ENCODE peak calls at places on chromosomes 13 and 19, in ten cellular contexts. One of them, this sample, is unnamed.

GRCh38 chr19:6021878-6022569 is 44.1 kb upstream of the RANBP3 start:
- DNase-seq in neural crest cell: peak
- DNase-seq in fibroblast of lung: peak
- DNase-seq in GM13976: peak
- DNase-seq in GM12865: peak
- DNase-seq in uterus: peak
- DNase-seq in H9: peak
- DNase-seq in psoas muscle: peak
- DNase-seq in Calu3: peak
- DNase-seq in cardiac muscle cell: peak
- DNase-seq in this sample: peak

GRCh38 chr19:30719991-30720329 is 347.8 kb downstream of the ZNF536 start:
- DNase-seq in fibroblast of lung: no peak
- DNase-seq in uterus: peak
- DNase-seq in H9: peak
- DNase-seq in GM12865: no peak
- DNase-seq in cardiac muscle cell: no peak
- DNase-seq in neural crest cell: no peak
- DNase-seq in GM13976: no peak
- DNase-seq in Calu3: peak
- DNase-seq in psoas muscle: no peak
- DNase-seq in this sample: peak

GRCh38 chr19:11196406-11197287 is 698 bp downstream of the KANK2 start:
- DNase-seq in psoas muscle: peak
- DNase-seq in uterus: peak
- DNase-seq in neural crest cell: no peak
- DNase-seq in H9: no peak
- DNase-seq in GM13976: no peak
- DNase-seq in Calu3: peak
- DNase-seq in GM12865: no peak
- DNase-seq in cardiac muscle cell: peak
- DNase-seq in fibroblast of lung: peak
- DNase-seq in this sample: peak

GRCh38 chr19:52248256-52248655 is 21.1 kb upstream of the ZNF766 start:
- DNase-seq in psoas muscle: peak
- DNase-seq in Calu3: no peak
- DNase-seq in cardiac muscle cell: peak
- DNase-seq in fibroblast of lung: peak
- DNase-seq in H9: peak
- DNase-seq in GM13976: no peak
- DNase-seq in neural crest cell: peak
- DNase-seq in GM12865: no peak
- DNase-seq in uterus: peak
- DNase-seq in this sample: peak

GRCh38 chr19:40163541-40164129 is 27.6 kb upstream of the MAP3K10 start:
- DNase-seq in uterus: no peak
- DNase-seq in GM13976: peak
- DNase-seq in cardiac muscle cell: no peak
- DNase-seq in psoas muscle: no peak
- DNase-seq in fibroblast of lung: no peak
- DNase-seq in Calu3: no peak
- DNase-seq in H9: no peak
- DNase-seq in GM12865: peak
- DNase-seq in neural crest cell: no peak
- DNase-seq in this sample: no peak

GRCh38 chr13:75372517-75372916 is 109.5 kb downstream of the TBC1D4 start:
- DNase-seq in H9: no peak
- DNase-seq in uterus: no peak
- DNase-seq in Calu3: peak
- DNase-seq in GM13976: no peak
- DNase-seq in cardiac muscle cell: peak
- DNase-seq in GM12865: peak
- DNase-seq in psoas muscle: no peak
- DNase-seq in fibroblast of lung: no peak
- DNase-seq in neural crest cell: peak
- DNase-seq in this sample: peak

GRCh38 chr19:53594811-53595509 is 36.8 kb upstream of the DPRX start:
- DNase-seq in Calu3: no peak
- DNase-seq in neural crest cell: no peak
- DNase-seq in fibroblast of lung: no peak
- DNase-seq in cardiac muscle cell: no peak
- DNase-seq in psoas muscle: no peak
- DNase-seq in H9: peak
- DNase-seq in uterus: no peak
- DNase-seq in GM12865: no peak
- DNase-seq in GM13976: no peak
- DNase-seq in this sample: no peak

GRCh38 chr19:9487016-9487415 is 11.4 kb downstream of the ZNF560 start:
- DNase-seq in fibroblast of lung: no peak
- DNase-seq in psoas muscle: no peak
- DNase-seq in neural crest cell: no peak
- DNase-seq in GM13976: no peak
- DNase-seq in GM12865: no peak
- DNase-seq in cardiac muscle cell: no peak
- DNase-seq in H9: no peak
- DNase-seq in Calu3: no peak
- DNase-seq in uterus: no peak
- DNase-seq in this sample: no peak

DNA sequence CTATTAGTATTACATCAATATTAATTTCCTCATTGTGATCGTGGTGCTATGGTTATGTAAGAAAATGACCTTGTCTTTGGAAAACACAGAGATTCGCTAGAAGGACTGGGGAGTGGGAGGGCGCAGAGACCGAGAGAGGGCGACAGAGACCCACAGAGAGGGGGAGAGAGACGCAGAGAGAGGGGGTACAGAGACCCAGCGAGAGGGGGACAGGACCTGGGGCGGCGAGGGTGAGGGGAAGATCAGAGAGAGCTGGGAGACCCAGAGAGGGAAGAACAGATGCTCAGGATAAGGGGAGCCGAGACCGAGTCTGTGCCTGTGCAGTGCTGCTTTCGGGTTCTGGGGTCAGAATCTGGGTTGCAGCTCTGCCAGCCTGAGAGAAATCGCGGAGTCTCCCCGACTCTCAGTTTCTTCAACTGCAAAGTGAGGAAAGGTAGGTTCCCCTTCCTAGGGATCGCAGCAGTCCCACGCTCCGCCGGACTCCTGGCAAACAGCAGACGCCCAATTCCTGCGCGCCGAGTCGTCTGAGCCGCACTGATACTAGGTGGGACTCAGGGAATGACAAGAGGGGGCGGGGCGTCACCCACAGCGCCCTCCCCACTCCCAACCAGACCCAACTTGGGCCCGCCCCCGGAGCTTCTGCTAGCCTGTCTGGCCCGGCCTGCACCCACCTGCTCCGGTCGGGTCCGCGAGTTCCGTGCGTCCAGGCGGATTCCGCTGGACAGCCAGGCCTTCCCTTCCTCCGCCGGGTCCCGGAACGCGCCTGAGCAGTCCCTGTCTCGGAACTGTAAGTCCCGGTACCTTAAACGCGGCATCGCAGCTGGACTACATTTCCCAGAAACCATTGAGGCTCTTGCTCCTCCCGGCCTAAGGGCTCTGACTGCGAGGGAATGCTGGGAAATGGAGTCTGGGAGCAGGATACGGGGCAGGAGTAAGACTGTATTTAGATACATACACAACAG is 15.3 kb downstream of the IZUMO2 start:
- DNase-seq in psoas muscle: peak
- DNase-seq in cardiac muscle cell: peak
- DNase-seq in fibroblast of lung: peak
- DNase-seq in Calu3: peak
- DNase-seq in GM13976: peak
- DNase-seq in H9: peak
- DNase-seq in neural crest cell: peak
- DNase-seq in GM12865: peak
- DNase-seq in uterus: peak
- DNase-seq in this sample: peak
- TF ChIP-seq CTCF in psoas muscle: peak
- TF ChIP-seq CTCF in cardiac muscle cell: peak
- TF ChIP-seq CTCF in fibroblast of lung: peak
- TF ChIP-seq CTCF in Calu3: peak
- TF ChIP-seq CTCF in GM13976: no peak
- TF ChIP-seq CTCF in H9: peak
- TF ChIP-seq CTCF in neural crest cell: peak
- TF ChIP-seq CTCF in GM12865: peak
- TF ChIP-seq CTCF in uterus: peak
- TF ChIP-seq CTCF in this sample: peak

GRCh38 chr19:3798137-3798536 is 12.0 kb upstream of the MATK start:
- DNase-seq in cardiac muscle cell: no peak
- DNase-seq in uterus: no peak
- DNase-seq in neural crest cell: no peak
- DNase-seq in psoas muscle: no peak
- DNase-seq in Calu3: no peak
- DNase-seq in H9: no peak
- DNase-seq in GM13976: no peak
- DNase-seq in fibroblast of lung: no peak
- DNase-seq in GM12865: no peak
- DNase-seq in this sample: no peak

GRCh38 chr19:3803114-3803888 is 17.1 kb upstream of the MATK start:
- DNase-seq in H9: no peak
- DNase-seq in GM13976: no peak
- DNase-seq in psoas muscle: no peak
- DNase-seq in cardiac muscle cell: no peak
- DNase-seq in fibroblast of lung: no peak
- DNase-seq in uterus: no peak
- DNase-seq in GM12865: no peak
- DNase-seq in neural crest cell: no peak
- DNase-seq in Calu3: no peak
- DNase-seq in this sample: no peak

GRCh38 chr19:3804429-3804828 is 18.2 kb upstream of the MATK start:
- DNase-seq in H9: no peak
- DNase-seq in cardiac muscle cell: no peak
- DNase-seq in GM12865: no peak
- DNase-seq in uterus: no peak
- DNase-seq in Calu3: no peak
- DNase-seq in psoas muscle: no peak
- DNase-seq in GM13976: no peak
- DNase-seq in neural crest cell: no peak
- DNase-seq in fibroblast of lung: no peak
- DNase-seq in this sample: no peak

GRCh38 chr19:3803986-3804385 is 17.8 kb upstream of the MATK start:
- DNase-seq in psoas muscle: no peak
- DNase-seq in fibroblast of lung: no peak
- DNase-seq in GM12865: no peak
- DNase-seq in GM13976: no peak
- DNase-seq in H9: no peak
- DNase-seq in Calu3: no peak
- DNase-seq in cardiac muscle cell: no peak
- DNase-seq in uterus: no peak
- DNase-seq in neural crest cell: no peak
- DNase-seq in this sample: no peak

DNA sequence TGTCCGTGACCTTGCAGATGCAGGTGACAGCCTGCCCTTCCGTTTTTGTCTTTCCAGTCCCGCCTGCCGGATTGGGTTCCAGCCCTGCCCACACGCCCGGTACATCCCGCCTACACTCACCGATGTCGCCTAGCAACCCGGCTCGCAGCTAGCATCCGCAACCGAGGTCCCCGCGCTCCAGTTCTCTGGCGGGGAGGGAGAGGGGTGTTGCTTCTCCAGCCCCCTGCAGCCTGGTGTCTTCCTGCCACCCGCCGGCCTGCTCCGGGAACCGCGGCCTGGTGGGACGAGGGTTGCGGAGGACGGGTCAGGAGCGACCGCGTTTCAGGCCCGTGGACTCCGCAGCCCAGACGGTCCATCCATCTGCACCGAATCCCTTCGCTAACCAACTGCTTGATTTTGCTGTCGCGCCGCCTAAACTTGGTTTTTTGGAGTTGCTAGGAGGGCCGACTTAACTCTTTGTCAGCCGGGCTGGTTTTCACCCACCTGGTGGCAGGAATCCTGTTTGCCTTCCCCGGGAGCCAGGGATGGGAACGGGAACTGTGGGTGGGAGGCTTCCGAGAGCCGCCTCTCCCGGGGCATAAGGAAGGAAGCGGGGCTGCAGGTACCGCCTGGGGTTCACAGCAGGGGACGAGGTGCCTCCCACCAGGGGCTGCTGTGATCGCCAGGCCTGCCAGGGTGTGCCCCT is 15.4 kb upstream of the MATK start:
- DNase-seq in neural crest cell: no peak
- DNase-seq in uterus: no peak
- DNase-seq in Calu3: no peak
- DNase-seq in GM13976: peak
- DNase-seq in GM12865: peak
- DNase-seq in H9: peak
- DNase-seq in cardiac muscle cell: peak
- DNase-seq in fibroblast of lung: peak
- DNase-seq in psoas muscle: no peak
- DNase-seq in this sample: no peak
- TF ChIP-seq CTCF in neural crest cell: peak
- TF ChIP-seq CTCF in uterus: no peak
- TF ChIP-seq CTCF in Calu3: no peak
- TF ChIP-seq CTCF in GM13976: no peak
- TF ChIP-seq CTCF in GM12865: no peak
- TF ChIP-seq CTCF in H9: peak
- TF ChIP-seq CTCF in cardiac muscle cell: peak
- TF ChIP-seq CTCF in fibroblast of lung: peak
- TF ChIP-seq CTCF in psoas muscle: no peak
- TF ChIP-seq CTCF in this sample: peak

DNA sequence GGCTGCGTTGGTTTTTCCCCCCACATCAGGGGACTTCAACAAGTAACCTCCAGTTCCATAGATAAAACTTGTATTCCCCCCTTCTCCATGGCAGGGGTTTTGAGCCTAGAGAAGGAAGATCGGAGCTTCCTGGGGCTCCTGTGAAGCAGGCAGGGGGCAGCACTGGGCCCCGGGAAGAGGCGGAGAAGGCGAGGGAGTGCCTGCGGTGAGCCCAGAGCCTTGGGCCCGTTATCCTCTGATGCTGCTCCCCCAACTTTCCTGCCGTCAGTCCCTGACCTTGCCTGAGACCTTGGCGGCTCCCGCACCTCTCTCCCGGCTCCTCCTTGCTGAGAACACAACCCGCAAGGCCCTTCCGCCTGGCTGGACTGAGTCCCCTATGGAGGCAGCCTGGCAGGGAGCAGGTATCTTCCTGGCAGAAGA is 2.5 kb downstream of the LIPE start:
- DNase-seq in GM13976: no peak
- DNase-seq in psoas muscle: no peak
- DNase-seq in fibroblast of lung: no peak
- DNase-seq in uterus: no peak
- DNase-seq in neural crest cell: no peak
- DNase-seq in H9: peak
- DNase-seq in cardiac muscle cell: no peak
- DNase-seq in Calu3: no peak
- DNase-seq in GM12865: no peak
- DNase-seq in this sample: no peak
- TF ChIP-seq CTCF in GM13976: no peak
- TF ChIP-seq CTCF in psoas muscle: no peak
- TF ChIP-seq CTCF in fibroblast of lung: peak
- TF ChIP-seq CTCF in uterus: no peak
- TF ChIP-seq CTCF in neural crest cell: peak
- TF ChIP-seq CTCF in H9: peak
- TF ChIP-seq CTCF in cardiac muscle cell: peak
- TF ChIP-seq CTCF in Calu3: no peak
- TF ChIP-seq CTCF in GM12865: no peak
- TF ChIP-seq CTCF in this sample: peak

DNA sequence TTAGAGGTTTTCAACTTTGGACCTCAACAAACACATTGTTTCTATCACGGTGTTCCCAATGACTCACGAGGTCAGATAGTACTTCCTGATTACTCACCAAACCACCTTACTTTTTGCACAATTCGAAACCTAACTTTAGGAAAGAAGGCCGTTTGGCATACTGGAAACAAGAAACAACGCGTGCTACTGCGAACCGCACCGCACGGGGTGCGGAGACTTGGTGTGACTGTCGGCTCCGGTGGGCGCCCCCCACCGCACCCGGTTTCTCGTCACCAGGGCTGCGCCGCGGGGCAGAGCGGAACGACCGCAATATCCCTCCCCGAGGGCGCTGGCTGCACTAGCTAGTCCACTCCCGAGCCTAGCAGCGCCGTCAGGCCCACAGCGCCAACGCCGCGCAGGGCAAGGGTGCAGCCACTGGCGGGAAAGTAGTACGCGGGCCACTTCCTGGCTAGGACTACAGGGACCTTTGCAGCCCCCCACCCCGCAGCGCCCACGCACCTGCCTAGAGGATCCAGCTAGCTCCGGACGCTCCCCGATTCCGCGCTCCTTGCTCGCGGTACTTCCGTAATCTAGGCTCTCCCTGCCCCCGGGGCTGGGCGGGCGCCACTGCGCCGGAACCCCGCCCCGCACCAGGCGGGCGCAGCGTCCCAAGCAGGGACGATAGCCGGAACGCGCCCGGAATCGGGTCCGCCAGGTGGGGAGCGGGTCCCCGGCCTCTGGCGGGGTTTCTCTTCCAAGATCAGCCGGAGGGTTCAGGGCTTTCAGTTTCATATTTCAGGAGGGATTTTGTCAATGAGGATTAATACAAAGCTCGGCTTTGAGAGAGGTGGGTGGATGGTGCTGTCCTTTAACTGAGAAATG is at the start of gene PARP4:
- DNase-seq in GM13976: peak
- DNase-seq in fibroblast of lung: peak
- DNase-seq in neural crest cell: peak
- DNase-seq in uterus: peak
- DNase-seq in psoas muscle: peak
- DNase-seq in cardiac muscle cell: peak
- DNase-seq in Calu3: peak
- DNase-seq in H9: peak
- DNase-seq in GM12865: peak
- DNase-seq in this sample: peak
- TF ChIP-seq CTCF in GM13976: no peak
- TF ChIP-seq CTCF in fibroblast of lung: no peak
- TF ChIP-seq CTCF in neural crest cell: peak
- TF ChIP-seq CTCF in uterus: peak
- TF ChIP-seq CTCF in psoas muscle: no peak
- TF ChIP-seq CTCF in cardiac muscle cell: no peak
- TF ChIP-seq CTCF in Calu3: no peak
- TF ChIP-seq CTCF in H9: no peak
- TF ChIP-seq CTCF in GM12865: no peak
- TF ChIP-seq CTCF in this sample: no peak

This sample was measured in cardiac fibroblast.